ENCODE peak calls at places on chromosome X, in four cellular contexts. P, S, W and Y are unnamed samples.

GRCh38 chrX:69388526-69388925 is 115.6 kb upstream of the NALF2 start:
- DNase-seq in S (no peak), P (no peak), W (no peak), Y (no peak)

GRCh38 chrX:38514014-38514854 is 47.1 kb upstream of the TSPAN7 start:
- DNase-seq in P (no peak), S (no peak), W (no peak), Y (no peak)

GRCh38 chrX:113726898-113727297 is 857.0 kb upstream of the HTR2C start:
- DNase-seq in P (no peak), W (no peak), S (no peak), Y (no peak)

GRCh38 chrX:16123222-16123786 is at the start of gene GRPR:
- DNase-seq in S (peak), P (peak), W (peak), Y (peak)

GRCh38 chrX:21383546-21383945 is 9.3 kb downstream of the CNKSR2 start:
- DNase-seq in W (no peak), S (no peak), P (no peak), Y (no peak)

GRCh38 chrX:68842351-68842750 is 13.5 kb downstream of the EFNB1 start:
- DNase-seq in P (no peak), S (no peak), W (no peak), Y (no peak)

GRCh38 chrX:115894087-115894486 is 276.5 kb upstream of the AGTR2 start:
- DNase-seq in S (no peak), W (peak), P (peak), Y (peak)

GRCh38 chrX:103624111-103624510 is 4.7 kb upstream of the TCEAL1 start:
- DNase-seq in S (peak), W (no peak), P (no peak), Y (peak)

GRCh38 chrX:66632473-66632872 is 6.4 kb downstream of the EDA2R start:
- DNase-seq in W (no peak), P (no peak), S (no peak), Y (no peak)

GRCh38 chrX:75746891-75747639 is 38.0 kb downstream of the MAGEE2 start:
- DNase-seq in P (peak), S (peak), W (no peak), Y (peak)

GRCh38 chrX:16671005-16671404 is 21.0 kb downstream of the S100G start:
- DNase-seq in W (no peak), P (no peak), S (no peak), Y (peak)

GRCh38 chrX:8607326-8607725 is 124.6 kb downstream of the ANOS1 start:
- DNase-seq in P (no peak), S (no peak), W (no peak), Y (no peak)

GRCh38 chrX:3136161-3136961 is 95.1 kb downstream of the ARSF start:
- DNase-seq in S (no peak), P (no peak), W (no peak), Y (no peak)

GRCh38 chrX:109918753-109919152 is 84.2 kb upstream of the TMEM164 start:
- DNase-seq in P (no peak), W (no peak), S (no peak), Y (no peak)

GRCh38 chrX:15173411-15173810 is 96.5 kb downstream of the ASB9 start:
- DNase-seq in S (no peak), P (no peak), W (no peak), Y (no peak)

GRCh38 chrX:25968920-25969319 is 169.2 kb upstream of the MAGEB18 start:
- DNase-seq in S (no peak), P (peak), W (no peak), Y (peak)

GRCh38 chrX:10159069-10159468 is 2.3 kb downstream of the CLCN4 start:
- DNase-seq in P (no peak), W (no peak), S (no peak), Y (no peak)

GRCh38 chrX:85897376-85898110 is 149.8 kb downstream of the CHM start:
- DNase-seq in P (no peak), S (no peak), W (no peak), Y (peak)

GRCh38 chrX:153922932-153923857 is 2.9 kb downstream of the ARHGAP4 start:
- DNase-seq in S (peak), W (no peak), P (peak), Y (peak)

GRCh38 chrX:15574017-15574416 is 26.7 kb downstream of the ACE2 start:
- DNase-seq in S (no peak), W (no peak), P (no peak), Y (no peak)

GRCh38 chrX:49934148-49934547 is 11.8 kb downstream of the CLCN5 start:
- DNase-seq in S (no peak), P (no peak), W (no peak), Y (no peak)

GRCh38 chrX:63434665-63435064 is 83.5 kb upstream of the SPIN4 start:
- DNase-seq in W (no peak), P (no peak), S (no peak), Y (peak)

GRCh38 chrX:30887721-30888120 is 1.3 kb downstream of the TAB3 start:
- DNase-seq in P (no peak), W (no peak), S (no peak), Y (no peak)

GRCh38 chrX:149647505-149647904 is 15.9 kb upstream of the TMEM185A start:
- DNase-seq in S (no peak), W (no peak), P (no peak), Y (no peak)

GRCh38 chrX:120144178-120144844 is 14.1 kb upstream of the RHOXF2 start:
- DNase-seq in S (peak), W (no peak), P (no peak), Y (peak)

GRCh38 chrX:2342878-2343277 is 157.9 kb downstream of the DHRSX start:
- DNase-seq in P (no peak), W (no peak), S (no peak), Y (no peak)

GRCh38 chrX:154441984-154442707 is 1.8 kb upstream of the FAM50A start:
- DNase-seq in S (no peak), P (no peak), W (no peak), Y (no peak)

GRCh38 chrX:56564921-56565861 is 1.8 kb downstream of the UBQLN2 start:
- DNase-seq in W (no peak), P (no peak), S (no peak), Y (no peak)